ENCODE peak calls at places on chromosome 6, in eight cellular contexts. B, A, G, P, H, I, O and U are unnamed samples.

GRCh38 chr6:109174911-109175310 is 79.6 kb downstream of the CEP57L1 start:
- DNase-seq in B (peak), A (no peak), G (no peak), P (no peak), H (no peak), I (no peak), O (no peak), U (no peak)

GRCh38 chr6:52231411-52232127 is 12.7 kb downstream of the IL17F start:
- DNase-seq in B (no peak), A (no peak), G (no peak), P (no peak), H (no peak), I (no peak), O (no peak), U (no peak)

GRCh38 chr6:106626485-106626884 is 2.8 kb downstream of the RTN4IP1 start:
- DNase-seq in B (no peak), A (no peak), G (no peak), P (no peak), H (no peak), I (no peak), O (no peak), U (no peak)

GRCh38 chr6:146190581-146190980 is 161.7 kb downstream of the GRM1 start:
- DNase-seq in B (no peak), A (no peak), G (no peak), P (no peak), H (no peak), I (no peak), O (no peak), U (no peak)

GRCh38 chr6:152124432-152125074 is 317.1 kb downstream of the ESR1 start:
- DNase-seq in B (peak), A (no peak), G (no peak), P (peak), H (peak), I (no peak), O (no peak), U (no peak)

GRCh38 chr6:85482206-85483040 is 32.5 kb downstream of the NT5E start:
- DNase-seq in B (no peak), A (no peak), G (no peak), P (no peak), H (no peak), I (peak), O (peak), U (no peak)

GRCh38 chr6:139996253-139996834 is 621.9 kb upstream of the CITED2 start:
- DNase-seq in B (no peak), A (peak), G (no peak), P (peak), H (peak), I (no peak), O (no peak), U (no peak)

GRCh38 chr6:44734886-44735630 is 347.6 kb downstream of the CDC5L start:
- DNase-seq in B (no peak), A (no peak), G (no peak), P (no peak), H (no peak), I (no peak), O (no peak), U (no peak)

GRCh38 chr6:110398778-110399177 is 16.6 kb downstream of the DDO start:
- DNase-seq in B (peak), A (no peak), G (no peak), P (peak), H (no peak), I (no peak), O (no peak), U (no peak)

GRCh38 chr6:166005846-166006592 is 161.6 kb downstream of the TBXT start:
- DNase-seq in B (no peak), A (peak), G (no peak), P (no peak), H (no peak), I (peak), O (peak), U (no peak)

GRCh38 chr6:169868458-169868857 is 117.0 kb downstream of the ERMARD start:
- DNase-seq in B (no peak), A (no peak), G (no peak), P (peak), H (no peak), I (no peak), O (peak), U (no peak)

GRCh38 chr6:75382634-75382900 is 98.0 kb upstream of the TMEM30A start:
- DNase-seq in B (no peak), A (no peak), G (no peak), P (no peak), H (no peak), I (no peak), O (no peak), U (no peak)
- H3K4me3 ChIP-seq in B (no peak), A (no peak), G (no peak), P (no peak), H (no peak), I (no peak), O (no peak), U (no peak)

GRCh38 chr6:157273756-157274088 is 49.6 kb downstream of the TMEM242 start:
- DNase-seq in B (no peak), A (peak), G (no peak), P (peak), H (peak), I (peak), O (no peak), U (peak)
- H3K4me3 ChIP-seq in B (no peak), A (peak), G (no peak), P (peak), H (peak), I (peak), O (peak), U (no peak)

GRCh38 chr6:158640519-158640918 is 4.0 kb downstream of the DYNLT1 start:
- DNase-seq in B (no peak), A (no peak), G (no peak), P (no peak), H (no peak), I (no peak), O (no peak), U (no peak)

GRCh38 chr6:158645064-158646022 is 800 bp upstream of the DYNLT1 start:
- DNase-seq in B (no peak), A (no peak), G (no peak), P (no peak), H (no peak), I (no peak), O (no peak), U (peak)

GRCh38 chr6:158642097-158642601 is 2.4 kb downstream of the DYNLT1 start:
- DNase-seq in B (no peak), A (peak), G (peak), P (no peak), H (no peak), I (peak), O (peak), U (peak)

GRCh38 chr6:158644227-158645063 is at the start of gene DYNLT1:
- DNase-seq in B (peak), A (peak), G (peak), P (peak), H (peak), I (peak), O (peak), U (peak)

GRCh38 chr6:158642805-158643489 is 1.6 kb downstream of the DYNLT1 start:
- DNase-seq in B (no peak), A (no peak), G (no peak), P (no peak), H (no peak), I (no peak), O (no peak), U (no peak)
- H3K4me3 ChIP-seq in B (peak), A (peak), G (peak), P (peak), H (peak), I (no peak), O (peak), U (no peak)

DNA sequence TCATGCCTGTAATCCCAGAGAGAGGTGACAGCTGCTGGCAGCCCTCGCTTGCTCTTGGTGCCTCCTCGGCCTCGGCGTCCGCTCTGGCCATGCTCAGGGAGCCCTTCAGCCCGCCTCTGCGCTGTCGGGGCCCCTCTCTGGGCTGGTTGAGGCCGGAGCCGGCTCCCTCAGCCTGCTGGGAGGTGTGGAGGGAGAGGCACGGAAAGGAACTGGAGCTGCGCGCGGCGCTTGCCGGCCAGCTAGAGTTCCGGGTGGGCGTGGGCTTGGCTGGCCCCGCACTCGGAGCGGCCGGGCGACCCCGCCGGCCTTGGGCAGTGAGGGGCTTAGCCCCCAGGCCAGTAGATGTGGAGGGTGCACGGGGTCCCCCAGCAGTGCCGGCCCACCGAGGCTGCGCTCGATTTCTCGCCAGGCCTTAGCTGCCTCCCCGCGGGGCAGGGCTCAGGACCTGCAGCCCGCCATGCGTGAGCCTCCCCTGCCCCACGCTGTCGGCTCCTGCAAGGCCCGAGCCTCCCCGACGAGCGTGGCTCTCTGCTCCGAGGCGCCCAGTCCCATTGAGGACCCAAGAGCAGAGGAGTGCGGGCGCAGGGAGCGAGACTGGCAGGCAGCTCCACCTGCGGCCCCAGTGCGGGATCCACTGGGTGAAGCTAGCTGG is 34.6 kb downstream of the C6orf52 start:
- DNase-seq in B (no peak), A (peak), G (no peak), P (no peak), H (peak), I (no peak), O (no peak), U (no peak)
- H3K4me3 ChIP-seq in B (peak), A (peak), G (peak), P (no peak), H (peak), I (no peak), O (peak), U (no peak)

GRCh38 chr6:112100561-112100960 is 13.2 kb downstream of the FAM229B start:
- DNase-seq in B (no peak), A (no peak), G (no peak), P (no peak), H (peak), I (no peak), O (no peak), U (no peak)
- H3K4me3 ChIP-seq in B (no peak), A (no peak), G (no peak), P (no peak), H (no peak), I (no peak), O (no peak), U (no peak)

GRCh38 chr6:25882066-25882496 is 8.0 kb upstream of the SLC17A3 start:
- DNase-seq in B (no peak), A (peak), G (peak), P (no peak), H (peak), I (peak), O (peak), U (no peak)
- H3K4me3 ChIP-seq in B (no peak), A (no peak), G (no peak), P (no peak), H (peak), I (no peak), O (no peak), U (no peak)